ENCODE peak calls at places on chromosomes 5 and 9, in four cellular contexts. L is cardiac muscle cell, A is Karpas-422, K is pancreas. W is an unnamed sample.

GRCh38 chr9:1042466-1042865 is 7.7 kb upstream of the DMRT2 start:
- DNase-seq in L (peak; percentile 70), A (no peak), K (no peak), W (no peak)

GRCh38 chr5:173451031-173451430 is 122.8 kb upstream of the STC2 start:
- DNase-seq in L (no peak), A (peak; percentile 75), K (no peak), W (no peak)

GRCh38 chr5:4514067-4514648 is 626.0 kb upstream of the ADAMTS16 start:
- DNase-seq in L (no peak), A (no peak), K (no peak), W (no peak)

GRCh38 chr9:108838017-108838416 is 17.8 kb downstream of the ACTL7B start:
- DNase-seq in L (no peak), A (no peak), K (no peak), W (no peak)

GRCh38 chr5:158812381-158812780 is 287.3 kb downstream of the EBF1 start:
- DNase-seq in L (no peak), A (peak; percentile 83), K (no peak), W (peak; percentile 52)

GRCh38 chr5:177434437-177434836 is 8.0 kb downstream of the GRK6 start:
- DNase-seq in L (no peak), A (no peak), K (no peak), W (peak; percentile 40)

GRCh38 chr5:19886123-19886921 is 101.7 kb downstream of the CDH18 start:
- DNase-seq in L (no peak), A (no peak), K (no peak), W (no peak)

GRCh38 chr9:124450241-124450924 is at the start of gene ADGRD2:
- DNase-seq in L (peak; percentile 72), A (no peak), K (no peak), W (no peak)

GRCh38 chr5:32276173-32276853 is 36.4 kb downstream of the MTMR12 start:
- DNase-seq in L (peak; percentile 8), A (peak; percentile 84), K (no peak), W (peak; percentile 40)

GRCh38 chr5:97162045-97162444 is 19.6 kb upstream of the LIX1 start:
- DNase-seq in L (peak; percentile 82), A (peak; percentile 76), K (peak; percentile 22), W (peak; percentile 59)

GRCh38 chr5:150540615-150541396 is 32.9 kb downstream of the NDST1 start:
- DNase-seq in L (no peak), A (no peak), K (no peak), W (no peak)

GRCh38 chr9:112218908-112219307 is 43.8 kb upstream of the SUSD1 start:
- DNase-seq in L (no peak), A (peak; percentile 76), K (no peak), W (no peak)

GRCh38 chr5:168950241-168950951 is 350.5 kb downstream of the SLIT3 start:
- DNase-seq in L (no peak), A (no peak), K (no peak), W (no peak)

GRCh38 chr5:154486427-154486866 is 8.4 kb upstream of the HAND1 start:
- DNase-seq in L (peak; percentile 61), A (no peak), K (no peak), W (no peak)

GRCh38 chr5:175718401-175719108 is 60.7 kb downstream of the HRH2 start:
- DNase-seq in L (peak; percentile 68), A (peak; percentile 77), K (peak; percentile 46), W (peak; percentile 42)

GRCh38 chr5:9724707-9725106 is 94.6 kb upstream of the TAS2R1 start:
- DNase-seq in L (no peak), A (no peak), K (no peak), W (no peak)

GRCh38 chr5:32089146-32090000 is 84.7 kb downstream of the GOLPH3 start:
- DNase-seq in L (no peak), A (no peak), K (no peak), W (no peak)

GRCh38 chr5:148586796-148587195 is 67.5 kb downstream of the HTR4 start:
- DNase-seq in L (no peak), A (no peak), K (no peak), W (no peak)

GRCh38 chr9:15513335-15513734 is 2.6 kb upstream of the PSIP1 start:
- DNase-seq in L (no peak), A (peak; percentile 53), K (no peak), W (no peak)

GRCh38 chr5:158770506-158770905 is 329.2 kb downstream of the EBF1 start:
- DNase-seq in L (no peak), A (peak; percentile 59), K (no peak), W (no peak)

GRCh38 chr9:17802249-17802857 is 223.5 kb downstream of the SH3GL2 start:
- DNase-seq in L (no peak), A (peak; percentile 65), K (no peak), W (no peak)

GRCh38 chr9:36470891-36471290 is 70.8 kb upstream of the RNF38 start:
- DNase-seq in L (no peak), A (peak; percentile 90), K (no peak), W (peak; percentile 65)

GRCh38 chr9:111994831-111995458 is 98.3 kb downstream of the UGCG start:
- DNase-seq in L (no peak), A (no peak), K (no peak), W (no peak)

DNA sequence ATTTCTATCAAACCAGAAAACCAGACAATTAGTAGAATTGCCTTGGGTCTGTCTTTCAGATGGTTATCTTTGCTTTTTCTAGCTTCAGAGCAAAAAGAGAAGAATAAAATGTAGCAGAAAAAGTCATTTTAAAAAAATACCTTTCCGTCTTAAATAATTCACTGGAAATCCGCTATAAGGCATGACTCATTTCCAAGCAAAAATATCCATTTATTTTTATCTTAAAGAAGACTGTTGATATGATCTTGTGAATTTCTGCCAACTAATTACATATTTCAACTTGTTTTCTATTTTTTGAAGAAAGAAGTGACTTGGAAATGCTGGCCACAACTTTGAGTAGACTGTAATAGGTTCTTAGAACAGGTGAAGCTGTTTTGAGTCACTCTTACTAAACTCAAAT is 83.7 kb downstream of the VCAN start:
- DNase-seq in L (no peak), A (no peak), K (no peak), W (no peak)
- H3K36me3 ChIP-seq in L (peaks cover 88% of the 10 kb centered on the region), A (no peaks in the 10 kb centered on the region), K (no peaks in the 10 kb centered on the region), W (no peaks in the 10 kb centered on the region)

GRCh38 chr5:16897800-16898199 is 38.3 kb downstream of the MYO10 start:
- DNase-seq in L (peak; percentile 86), A (no peak), K (no peak), W (no peak)
- H3K27ac ChIP-seq in L (peak overlapping the region; percentile 91), A (no peak overlapping the region), K (peak overlapping the region; percentile 33), W (no peak overlapping the region)

DNA sequence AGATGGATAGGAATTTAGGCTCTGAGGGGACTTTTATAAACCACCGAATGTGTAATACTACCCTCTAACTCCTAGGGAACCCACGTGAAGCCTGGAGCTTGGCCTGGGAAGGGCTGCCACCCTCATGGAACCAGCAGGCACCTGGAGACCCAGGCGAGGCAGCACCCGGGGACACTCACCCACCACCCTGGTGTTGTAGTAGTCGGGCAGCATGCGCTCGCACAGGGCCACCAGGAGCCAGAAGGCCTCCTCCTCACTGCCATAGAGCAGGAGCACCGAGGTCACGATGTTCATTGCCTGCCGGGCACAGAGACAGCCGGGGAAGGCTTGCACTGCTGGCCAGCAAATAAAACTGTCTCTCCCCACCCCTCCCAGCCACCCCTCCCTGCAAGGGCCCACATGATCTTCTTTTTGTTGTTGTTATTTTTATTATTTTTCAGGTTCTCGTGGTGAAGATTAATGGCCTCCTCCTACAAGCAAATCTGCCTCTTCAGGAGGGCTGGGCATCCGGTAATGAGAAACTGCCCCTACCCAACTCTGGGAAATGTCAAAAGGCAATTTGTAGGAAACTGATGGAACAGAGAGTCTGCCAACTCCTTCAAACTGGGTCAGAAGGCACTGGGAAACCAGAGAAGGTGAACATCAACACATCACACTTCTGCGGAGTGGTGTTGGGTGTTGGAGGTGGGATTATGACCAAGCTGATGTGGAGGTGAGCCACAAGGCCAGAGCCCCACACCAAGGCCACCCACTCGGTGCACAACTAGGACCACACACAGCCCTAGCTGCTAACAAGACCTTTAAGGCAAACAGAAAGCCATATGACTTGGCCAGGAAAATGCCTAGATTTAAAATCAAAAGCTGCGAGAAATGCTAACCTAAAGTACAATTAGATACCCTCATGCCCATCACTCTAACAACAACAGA is 17.4 kb upstream of the MRNIP start:
- DNase-seq in L (no peak), A (no peak), K (no peak), W (no peak)
- H3K36me3 ChIP-seq in L (peaks cover 23% of the 10 kb centered on the region), A (peaks cover 5% of the 10 kb centered on the region), K (peaks cover 5% of the 10 kb centered on the region), W (peaks cover 22% of the 10 kb centered on the region)

GRCh38 chr5:137486707-137487106 is 12.4 kb downstream of the SPOCK1 start:
- DNase-seq in L (no peak), A (no peak), K (no peak), W (no peak)

GRCh38 chr5:137491121-137491520 is 8.0 kb downstream of the SPOCK1 start:
- DNase-seq in L (no peak), A (no peak), K (no peak), W (no peak)

GRCh38 chr5:137487600-137487999 is 11.5 kb downstream of the SPOCK1 start:
- DNase-seq in L (no peak), A (no peak), K (no peak), W (no peak)

GRCh38 chr5:137488974-137489373 is 10.2 kb downstream of the SPOCK1 start:
- DNase-seq in L (no peak), A (no peak), K (no peak), W (no peak)

GRCh38 chr5:137488516-137488915 is 10.6 kb downstream of the SPOCK1 start:
- DNase-seq in L (no peak), A (no peak), K (no peak), W (no peak)
- H3K27ac ChIP-seq in L (no peak overlapping the region), A (no peak overlapping the region), K (no peak overlapping the region), W (no peak overlapping the region)

GRCh38 chr5:77696120-77696519 is 57.6 kb upstream of the OTP start:
- DNase-seq in L (no peak), A (no peak), K (no peak), W (no peak)

GRCh38 chr5:77697692-77698091 is 59.2 kb upstream of the OTP start:
- DNase-seq in L (no peak), A (no peak), K (no peak), W (no peak)

GRCh38 chr5:77693913-77694312 is 55.4 kb upstream of the OTP start:
- DNase-seq in L (no peak), A (peak; percentile 35), K (no peak), W (no peak)

DNA sequence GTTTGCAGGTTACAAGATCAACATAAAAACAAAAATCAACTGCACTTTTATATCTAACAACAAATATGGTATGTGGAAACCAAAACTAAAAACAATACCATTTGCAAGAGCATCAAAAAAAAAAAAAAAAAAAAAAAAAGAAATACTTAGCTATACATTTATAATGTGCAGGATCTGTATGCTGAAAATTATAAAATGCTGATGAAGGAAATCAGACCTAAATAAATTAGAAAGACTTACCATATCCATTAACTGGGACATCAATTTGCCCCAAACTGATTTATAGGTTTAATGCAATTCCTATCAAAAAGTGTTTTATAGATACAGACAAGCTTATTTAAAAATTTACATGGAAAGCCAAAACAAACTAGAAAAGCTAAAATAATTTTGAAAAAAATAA is 60.4 kb upstream of the OTP start:
- DNase-seq in L (no peak), A (no peak), K (no peak), W (no peak)
- H3K36me3 ChIP-seq in L (peaks cover 5% of the 10 kb centered on the region), A (peaks cover 39% of the 10 kb centered on the region), K (no peaks in the 10 kb centered on the region), W (peaks cover 9% of the 10 kb centered on the region)